ENCODE peak calls at places on chromosome 2, in four cellular contexts. V is K562, A is H1, J is GM12878. B is an unnamed sample.

GRCh38 chr2:217049376-217049775 is 189.5 kb upstream of the TNP1 start:
- DNase-seq in V (no peak), A (no peak), J (no peak), B (no peak)

GRCh38 chr2:36379710-36380448 is 24.3 kb downstream of the CRIM1 start:
- DNase-seq in V (no peak), A (no peak), J (no peak), B (no peak)

GRCh38 chr2:173159794-173160463 is 84.3 kb downstream of the MAP3K20 start:
- DNase-seq in V (no peak), A (no peak), J (no peak), B (peak)

GRCh38 chr2:42369551-42370229 is 8.7 kb upstream of the COX7A2L start:
- DNase-seq in V (no peak), A (no peak), J (no peak), B (no peak)

GRCh38 chr2:239806758-239807434 is 218.2 kb downstream of the NDUFA10 start:
- DNase-seq in V (no peak), A (peak), J (no peak), B (no peak)

GRCh38 chr2:239540174-239540573 is 139.4 kb upstream of the HDAC4 start:
- DNase-seq in V (no peak), A (no peak), J (no peak), B (no peak)

GRCh38 chr2:44324971-44325426 is 36.3 kb downstream of the PREPL start:
- DNase-seq in V (peak), A (no peak), J (no peak), B (no peak)

GRCh38 chr2:219252570-219252899 is 508 bp upstream of the TUBA4B start:
- DNase-seq in V (peak), A (no peak), J (no peak), B (no peak)

GRCh38 chr2:188244383-188244782 is 47.3 kb upstream of the GULP1 start:
- DNase-seq in V (no peak), A (no peak), J (no peak), B (no peak)

GRCh38 chr2:164287041-164287440 is 334.2 kb downstream of the GRB14 start:
- DNase-seq in V (no peak), A (no peak), J (no peak), B (no peak)

GRCh38 chr2:8049111-8049720 is 632.6 kb upstream of the ID2 start:
- DNase-seq in V (no peak), A (no peak), J (no peak), B (no peak)

GRCh38 chr2:101980368-101980767 is 11.4 kb upstream of the IL1R2 start:
- DNase-seq in V (no peak), A (no peak), J (no peak), B (no peak)

GRCh38 chr2:168705534-168706470 is 96.6 kb upstream of the NOSTRIN start:
- DNase-seq in V (no peak), A (no peak), J (no peak), B (peak)

GRCh38 chr2:78162202-78162601 is 640.0 kb upstream of the LRRTM4 start:
- DNase-seq in V (no peak), A (no peak), J (no peak), B (peak)
- TF ChIP-seq CBX5 in V (no peak), A (no peak), J (no peak), B (no peak)

GRCh38 chr2:25276569-25277465 is 64.9 kb downstream of the DNMT3A start:
- DNase-seq in V (peak), A (peak), J (no peak), B (no peak)
- TF ChIP-seq CBX5 in V (no peak), A (no peak), J (no peak), B (no peak)

GRCh38 chr2:46275995-46276394 is 21.2 kb upstream of the EPAS1 start:
- DNase-seq in V (no peak), A (peak), J (no peak), B (no peak)

GRCh38 chr2:46273225-46273863 is 23.9 kb upstream of the EPAS1 start:
- DNase-seq in V (no peak), A (no peak), J (no peak), B (no peak)

GRCh38 chr2:46276652-46277051 is 20.6 kb upstream of the EPAS1 start:
- DNase-seq in V (no peak), A (no peak), J (no peak), B (no peak)

GRCh38 chr2:46270384-46270783 is 26.8 kb upstream of the EPAS1 start:
- DNase-seq in V (no peak), A (no peak), J (no peak), B (no peak)

DNA sequence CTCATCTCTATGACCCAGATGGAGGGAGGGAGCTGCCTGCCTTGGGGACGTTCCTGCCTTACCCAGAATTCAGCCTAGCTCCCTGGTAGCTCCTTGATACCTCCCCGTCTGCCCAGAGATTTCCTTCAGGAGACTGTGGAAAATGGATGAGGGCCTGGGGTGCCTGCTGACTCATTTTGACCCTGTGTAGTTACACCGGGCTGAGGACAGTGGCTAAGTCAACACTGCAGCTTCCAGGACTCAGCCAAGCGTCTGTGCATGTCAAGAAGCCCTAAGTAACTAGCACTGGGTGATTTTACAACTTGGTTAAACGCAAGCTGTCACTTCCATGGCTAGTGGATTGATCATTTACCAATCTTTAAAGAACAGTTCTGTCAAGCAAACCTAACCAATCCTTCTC is 23.3 kb upstream of the EPAS1 start:
- DNase-seq in V (no peak), A (no peak), J (no peak), B (no peak)
- TF ChIP-seq CBX5 in V (no peak), A (no peak), J (no peak), B (no peak)

GRCh38 chr2:47070920-47071824 is 83.9 kb downstream of the STPG4 start:
- DNase-seq in V (no peak), A (no peak), J (peak), B (peak)
- TF ChIP-seq CBX5 in V (no peak), A (no peak), J (no peak), B (no peak)